ENCODE peak calls at places on chromosomes 1 and 21, in six cellular contexts. One of them, this sample, is unnamed.

GRCh38 chr1:218850367-218850766 is 323.3 kb upstream of the LYPLAL1 start:
- DNase-seq in A549: no peak
- DNase-seq in PC-3: peak
- DNase-seq in GM23338: no peak
- DNase-seq in IMR-90: peak
- DNase-seq in fibroblast of lung: peak
- DNase-seq in this sample: no peak

GRCh38 chr1:166884971-166885370 is 8.9 kb upstream of the TADA1 start:
- DNase-seq in A549: no peak
- DNase-seq in PC-3: no peak
- DNase-seq in GM23338: no peak
- DNase-seq in IMR-90: no peak
- DNase-seq in fibroblast of lung: no peak
- DNase-seq in this sample: peak

GRCh38 chr1:150549496-150550221 is 451 bp downstream of the ADAMTSL4 start:
- DNase-seq in A549: no peak
- DNase-seq in PC-3: no peak
- DNase-seq in GM23338: peak
- DNase-seq in IMR-90: no peak
- DNase-seq in fibroblast of lung: no peak
- DNase-seq in this sample: peak

GRCh38 chr1:223802032-223802431 is 43.7 kb downstream of the TP53BP2 start:
- DNase-seq in A549: no peak
- DNase-seq in PC-3: no peak
- DNase-seq in GM23338: no peak
- DNase-seq in IMR-90: no peak
- DNase-seq in fibroblast of lung: no peak
- DNase-seq in this sample: no peak

GRCh38 chr1:203238535-203238934 is 9.1 kb upstream of the CHIT1 start:
- DNase-seq in A549: no peak
- DNase-seq in PC-3: no peak
- DNase-seq in GM23338: no peak
- DNase-seq in IMR-90: no peak
- DNase-seq in fibroblast of lung: no peak
- DNase-seq in this sample: peak

GRCh38 chr1:206738370-206739366 is 31.9 kb upstream of the IL19 start:
- DNase-seq in A549: peak
- DNase-seq in PC-3: peak
- DNase-seq in GM23338: peak
- DNase-seq in IMR-90: peak
- DNase-seq in fibroblast of lung: peak
- DNase-seq in this sample: peak

GRCh38 chr1:247118946-247119446 is 14.8 kb upstream of the ZNF669 start:
- DNase-seq in A549: peak
- DNase-seq in PC-3: peak
- DNase-seq in GM23338: peak
- DNase-seq in IMR-90: no peak
- DNase-seq in fibroblast of lung: peak
- DNase-seq in this sample: peak

GRCh38 chr1:206566976-206567375 is 45.3 kb downstream of the EIF2D start:
- DNase-seq in A549: no peak
- DNase-seq in PC-3: no peak
- DNase-seq in GM23338: no peak
- DNase-seq in IMR-90: no peak
- DNase-seq in fibroblast of lung: no peak
- DNase-seq in this sample: no peak

GRCh38 chr1:91398291-91398690 is 6.3 kb downstream of the HFM1 start:
- DNase-seq in A549: no peak
- DNase-seq in PC-3: no peak
- DNase-seq in GM23338: no peak
- DNase-seq in IMR-90: no peak
- DNase-seq in fibroblast of lung: no peak
- DNase-seq in this sample: no peak

GRCh38 chr1:150836129-150836773 is 28.2 kb upstream of the CTSK start:
- DNase-seq in A549: no peak
- DNase-seq in PC-3: no peak
- DNase-seq in GM23338: no peak
- DNase-seq in IMR-90: peak
- DNase-seq in fibroblast of lung: peak
- DNase-seq in this sample: no peak

GRCh38 chr1:156394835-156395461 is 25.9 kb downstream of the RHBG start:
- DNase-seq in A549: no peak
- DNase-seq in PC-3: peak
- DNase-seq in GM23338: no peak
- DNase-seq in IMR-90: no peak
- DNase-seq in fibroblast of lung: no peak
- DNase-seq in this sample: no peak

GRCh38 chr1:163410073-163410522 is 88.3 kb downstream of the NUF2 start:
- DNase-seq in A549: peak
- DNase-seq in PC-3: peak
- DNase-seq in GM23338: peak
- DNase-seq in IMR-90: peak
- DNase-seq in fibroblast of lung: peak
- DNase-seq in this sample: peak

GRCh38 chr1:184387069-184387870 is 441 bp downstream of the C1orf21 start:
- DNase-seq in A549: no peak
- DNase-seq in PC-3: peak
- DNase-seq in GM23338: peak
- DNase-seq in IMR-90: peak
- DNase-seq in fibroblast of lung: peak
- DNase-seq in this sample: peak

GRCh38 chr1:165312591-165312990 is 43.9 kb downstream of the LMX1A start:
- DNase-seq in A549: no peak
- DNase-seq in PC-3: no peak
- DNase-seq in GM23338: no peak
- DNase-seq in IMR-90: no peak
- DNase-seq in fibroblast of lung: no peak
- DNase-seq in this sample: no peak

GRCh38 chr1:167670563-167670962 is 40.5 kb downstream of the RCSD1 start:
- DNase-seq in A549: no peak
- DNase-seq in PC-3: no peak
- DNase-seq in GM23338: no peak
- DNase-seq in IMR-90: no peak
- DNase-seq in fibroblast of lung: no peak
- DNase-seq in this sample: no peak

GRCh38 chr1:200856716-200857352 is 15.9 kb upstream of the GPR25 start:
- DNase-seq in A549: no peak
- DNase-seq in PC-3: no peak
- DNase-seq in GM23338: no peak
- DNase-seq in IMR-90: peak
- DNase-seq in fibroblast of lung: peak
- DNase-seq in this sample: no peak

GRCh38 chr1:110004583-110004982 is 20.0 kb downstream of the AHCYL1 start:
- DNase-seq in A549: no peak
- DNase-seq in PC-3: peak
- DNase-seq in GM23338: no peak
- DNase-seq in IMR-90: no peak
- DNase-seq in fibroblast of lung: no peak
- DNase-seq in this sample: no peak
- H3K4me2 ChIP-seq in A549: peak
- H3K4me2 ChIP-seq in PC-3: peak
- H3K4me2 ChIP-seq in GM23338: peak
- H3K4me2 ChIP-seq in IMR-90: peak
- H3K4me2 ChIP-seq in fibroblast of lung: peak
- H3K4me2 ChIP-seq in this sample: no peak

GRCh38 chr1:233112184-233113008 is 162.0 kb downstream of the NTPCR start:
- DNase-seq in A549: no peak
- DNase-seq in PC-3: peak
- DNase-seq in GM23338: peak
- DNase-seq in IMR-90: peak
- DNase-seq in fibroblast of lung: peak
- DNase-seq in this sample: no peak

GRCh38 chr1:233114159-233114558 is 163.7 kb downstream of the NTPCR start:
- DNase-seq in A549: peak
- DNase-seq in PC-3: peak
- DNase-seq in GM23338: peak
- DNase-seq in IMR-90: peak
- DNase-seq in fibroblast of lung: peak
- DNase-seq in this sample: no peak

GRCh38 chr1:233113009-233113712 is 162.8 kb downstream of the NTPCR start:
- DNase-seq in A549: peak
- DNase-seq in PC-3: peak
- DNase-seq in GM23338: peak
- DNase-seq in IMR-90: peak
- DNase-seq in fibroblast of lung: peak
- DNase-seq in this sample: no peak

GRCh38 chr1:233113713-233114028 is 163.3 kb downstream of the NTPCR start:
- DNase-seq in A549: no peak
- DNase-seq in PC-3: no peak
- DNase-seq in GM23338: no peak
- DNase-seq in IMR-90: no peak
- DNase-seq in fibroblast of lung: no peak
- DNase-seq in this sample: no peak

GRCh38 chr1:233111731-233112130 is 161.3 kb downstream of the NTPCR start:
- DNase-seq in A549: no peak
- DNase-seq in PC-3: no peak
- DNase-seq in GM23338: no peak
- DNase-seq in IMR-90: no peak
- DNase-seq in fibroblast of lung: no peak
- DNase-seq in this sample: no peak
- H3K4me2 ChIP-seq in A549: peak
- H3K4me2 ChIP-seq in PC-3: peak
- H3K4me2 ChIP-seq in GM23338: no peak
- H3K4me2 ChIP-seq in IMR-90: no peak
- H3K4me2 ChIP-seq in fibroblast of lung: no peak
- H3K4me2 ChIP-seq in this sample: no peak

GRCh38 chr1:235289859-235290739 is 37.9 kb downstream of the ARID4B start:
- DNase-seq in A549: no peak
- DNase-seq in PC-3: no peak
- DNase-seq in GM23338: no peak
- DNase-seq in IMR-90: no peak
- DNase-seq in fibroblast of lung: no peak
- DNase-seq in this sample: no peak

GRCh38 chr1:235284231-235284630 is 43.7 kb downstream of the ARID4B start:
- DNase-seq in A549: no peak
- DNase-seq in PC-3: no peak
- DNase-seq in GM23338: no peak
- DNase-seq in IMR-90: no peak
- DNase-seq in fibroblast of lung: no peak
- DNase-seq in this sample: no peak

GRCh38 chr1:235287208-235287882 is 40.6 kb downstream of the ARID4B start:
- DNase-seq in A549: no peak
- DNase-seq in PC-3: no peak
- DNase-seq in GM23338: peak
- DNase-seq in IMR-90: no peak
- DNase-seq in fibroblast of lung: no peak
- DNase-seq in this sample: no peak

GRCh38 chr1:235290740-235291502 is 37.1 kb downstream of the ARID4B start:
- DNase-seq in A549: no peak
- DNase-seq in PC-3: no peak
- DNase-seq in GM23338: no peak
- DNase-seq in IMR-90: no peak
- DNase-seq in fibroblast of lung: no peak
- DNase-seq in this sample: no peak

GRCh38 chr1:235286667-235287066 is 41.3 kb downstream of the ARID4B start:
- DNase-seq in A549: no peak
- DNase-seq in PC-3: no peak
- DNase-seq in GM23338: no peak
- DNase-seq in IMR-90: peak
- DNase-seq in fibroblast of lung: peak
- DNase-seq in this sample: no peak
- H3K4me2 ChIP-seq in A549: no peak
- H3K4me2 ChIP-seq in PC-3: no peak
- H3K4me2 ChIP-seq in GM23338: peak
- H3K4me2 ChIP-seq in IMR-90: no peak
- H3K4me2 ChIP-seq in fibroblast of lung: no peak
- H3K4me2 ChIP-seq in this sample: no peak

GRCh38 chr21:46057710-46058241 is 40.1 kb upstream of the COL6A2 start:
- DNase-seq in A549: no peak
- DNase-seq in PC-3: no peak
- DNase-seq in GM23338: no peak
- DNase-seq in IMR-90: no peak
- DNase-seq in fibroblast of lung: no peak
- DNase-seq in this sample: no peak

GRCh38 chr21:46058339-46059145 is 39.4 kb upstream of the COL6A2 start:
- DNase-seq in A549: no peak
- DNase-seq in PC-3: no peak
- DNase-seq in GM23338: no peak
- DNase-seq in IMR-90: no peak
- DNase-seq in fibroblast of lung: no peak
- DNase-seq in this sample: no peak

GRCh38 chr21:46056450-46056903 is 41.4 kb upstream of the COL6A2 start:
- DNase-seq in A549: no peak
- DNase-seq in PC-3: no peak
- DNase-seq in GM23338: peak
- DNase-seq in IMR-90: peak
- DNase-seq in fibroblast of lung: peak
- DNase-seq in this sample: no peak

GRCh38 chr21:46055863-46056281 is 42.0 kb upstream of the COL6A2 start:
- DNase-seq in A549: no peak
- DNase-seq in PC-3: no peak
- DNase-seq in GM23338: no peak
- DNase-seq in IMR-90: peak
- DNase-seq in fibroblast of lung: peak
- DNase-seq in this sample: no peak

DNA sequence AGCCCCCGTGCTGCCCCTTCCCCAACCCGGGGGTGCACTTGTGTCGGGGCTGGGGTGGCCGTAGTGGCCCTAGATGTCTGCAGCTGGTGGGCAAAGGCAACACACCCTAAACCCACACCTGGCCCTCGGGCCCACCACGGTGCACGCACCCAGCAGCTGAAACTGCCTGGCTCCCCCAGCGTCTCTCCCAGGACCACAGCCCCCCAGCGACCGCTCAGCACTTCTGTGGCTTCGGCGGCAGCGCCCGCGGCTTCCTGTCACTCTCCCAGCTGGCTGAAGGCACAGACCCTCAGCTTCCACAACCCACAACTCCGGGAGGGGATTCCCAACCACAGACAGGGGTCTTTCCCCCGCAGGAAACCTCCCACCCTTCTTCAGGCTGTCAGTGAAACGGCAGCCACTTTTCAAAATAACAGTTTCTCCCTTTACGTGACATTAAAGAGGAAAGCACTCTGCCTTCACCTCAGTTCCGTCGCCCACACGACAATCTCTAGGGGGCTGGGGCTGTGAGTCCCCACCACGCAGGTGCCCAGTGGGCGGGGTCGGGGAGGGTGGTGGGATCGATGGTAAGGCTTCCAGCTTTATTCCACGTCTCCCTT is 40.7 kb upstream of the COL6A2 start:
- DNase-seq in A549: no peak
- DNase-seq in PC-3: no peak
- DNase-seq in GM23338: no peak
- DNase-seq in IMR-90: no peak
- DNase-seq in fibroblast of lung: no peak
- DNase-seq in this sample: no peak
- H3K4me2 ChIP-seq in A549: no peak
- H3K4me2 ChIP-seq in PC-3: no peak
- H3K4me2 ChIP-seq in GM23338: no peak
- H3K4me2 ChIP-seq in IMR-90: no peak
- H3K4me2 ChIP-seq in fibroblast of lung: no peak
- H3K4me2 ChIP-seq in this sample: no peak

GRCh38 chr1:23809751-23810171 is 9.2 kb upstream of the GALE start:
- DNase-seq in A549: peak
- DNase-seq in PC-3: peak
- DNase-seq in GM23338: peak
- DNase-seq in IMR-90: peak
- DNase-seq in fibroblast of lung: peak
- DNase-seq in this sample: peak
- H3K4me2 ChIP-seq in A549: no peak
- H3K4me2 ChIP-seq in PC-3: no peak
- H3K4me2 ChIP-seq in GM23338: no peak
- H3K4me2 ChIP-seq in IMR-90: no peak
- H3K4me2 ChIP-seq in fibroblast of lung: no peak
- H3K4me2 ChIP-seq in this sample: no peak

GRCh38 chr1:1617516-1617915 is 2.2 kb downstream of the MIB2 start:
- DNase-seq in A549: no peak
- DNase-seq in PC-3: no peak
- DNase-seq in GM23338: no peak
- DNase-seq in IMR-90: no peak
- DNase-seq in fibroblast of lung: no peak
- DNase-seq in this sample: no peak
- H3K4me2 ChIP-seq in A549: no peak
- H3K4me2 ChIP-seq in PC-3: peak
- H3K4me2 ChIP-seq in GM23338: no peak
- H3K4me2 ChIP-seq in IMR-90: no peak
- H3K4me2 ChIP-seq in fibroblast of lung: peak
- H3K4me2 ChIP-seq in this sample: no peak